ENCODE peak calls at places on chromosomes 11 and 22, in eight cellular contexts. M is colonic mucosa; U is left ventricle myocardium inferior; Z is ovary; B is CD4-positive, CD25-positive, alpha-beta regulatory T cell; R is astrocyte of the spinal cord; X is thoracic aorta; D is AG10803. E is an unnamed sample.

GRCh38 chr22:29300807-29301601 is 5.4 kb upstream of the GAS2L1 start:
- DNase-seq in M (no peak), U (no peak), Z (peak), B (no peak), R (no peak), X (no peak), D (no peak), E (no peak)

GRCh38 chr11:46902694-46903093 is 15.7 kb downstream of the LRP4 start:
- DNase-seq in M (no peak), U (no peak), Z (no peak), B (no peak), R (no peak), X (no peak), D (no peak), E (no peak)

GRCh38 chr11:109035261-109035660 is 370.4 kb downstream of the DDX10 start:
- DNase-seq in M (no peak), U (no peak), Z (no peak), B (no peak), R (no peak), X (no peak), D (no peak), E (no peak)

GRCh38 chr11:11279956-11280689 is 72.9 kb downstream of the CSNK2A3 start:
- DNase-seq in M (no peak), U (no peak), Z (no peak), B (no peak), R (peak), X (no peak), D (no peak), E (no peak)

GRCh38 chr11:105132716-105133511 is 6.7 kb downstream of the CARD18 start:
- DNase-seq in M (no peak), U (no peak), Z (no peak), B (no peak), R (peak), X (no peak), D (peak), E (peak)

GRCh38 chr11:44315947-44316387 is 6.0 kb upstream of the ALX4 start:
- DNase-seq in M (no peak), U (no peak), Z (no peak), B (no peak), R (no peak), X (no peak), D (peak), E (peak)

GRCh38 chr11:69910519-69911309 is 91.5 kb upstream of the FGF3 start:
- DNase-seq in M (no peak), U (peak), Z (no peak), B (no peak), R (no peak), X (no peak), D (no peak), E (no peak)

GRCh38 chr11:118437736-118438125 is 1.4 kb downstream of the KMT2A start:
- DNase-seq in M (peak), U (peak), Z (peak), B (peak), R (no peak), X (no peak), D (no peak), E (peak)

GRCh38 chr11:16986434-16987204 is 27.6 kb downstream of the PLEKHA7 start:
- DNase-seq in M (peak), U (no peak), Z (peak), B (no peak), R (peak), X (no peak), D (no peak), E (no peak)

GRCh38 chr11:117583063-117583801 is 213.8 kb downstream of the DSCAML1 start:
- DNase-seq in M (no peak), U (peak), Z (no peak), B (no peak), R (no peak), X (no peak), D (no peak), E (no peak)

GRCh38 chr22:29269230-29269604 is 1.1 kb downstream of the EWSR1 start:
- DNase-seq in M (peak), U (no peak), Z (no peak), B (no peak), R (no peak), X (no peak), D (no peak), E (peak)

GRCh38 chr22:48258108-48258705 is 1495.8 kb downstream of the TBC1D22A start:
- DNase-seq in M (no peak), U (no peak), Z (no peak), B (no peak), R (no peak), X (no peak), D (no peak), E (no peak)

GRCh38 chr11:8017071-8017470 is 29.9 kb downstream of the EIF3F start:
- DNase-seq in M (peak), U (no peak), Z (no peak), B (no peak), R (no peak), X (no peak), D (no peak), E (no peak)

GRCh38 chr22:22893077-22893805 is 5.6 kb downstream of the IGLL5 start:
- DNase-seq in M (no peak), U (no peak), Z (no peak), B (no peak), R (no peak), X (no peak), D (no peak), E (no peak)

GRCh38 chr11:102204174-102204573 is 93.9 kb downstream of the YAP1 start:
- DNase-seq in M (no peak), U (no peak), Z (no peak), B (no peak), R (no peak), X (no peak), D (no peak), E (no peak)

GRCh38 chr11:1087279-1087960 is 12.7 kb downstream of the MUC2 start:
- DNase-seq in M (no peak), U (peak), Z (peak), B (no peak), R (no peak), X (no peak), D (no peak), E (no peak)

GRCh38 chr11:122229078-122229477 is 113.1 kb upstream of the BLID start:
- DNase-seq in M (no peak), U (no peak), Z (no peak), B (no peak), R (peak), X (no peak), D (peak), E (no peak)

GRCh38 chr11:127458561-127458960 is 458.0 kb upstream of the KIRREL3 start:
- DNase-seq in M (no peak), U (no peak), Z (no peak), B (no peak), R (no peak), X (no peak), D (no peak), E (no peak)

GRCh38 chr11:84886344-84886743 is 740.8 kb downstream of the DLG2 start:
- DNase-seq in M (no peak), U (no peak), Z (no peak), B (no peak), R (peak), X (no peak), D (peak), E (no peak)

GRCh38 chr22:17916226-17916889 is 108.0 kb downstream of the MICAL3 start:
- DNase-seq in M (no peak), U (no peak), Z (no peak), B (no peak), R (no peak), X (no peak), D (no peak), E (peak)

GRCh38 chr22:23925020-23925606 is 30.9 kb downstream of the MIF start:
- DNase-seq in M (no peak), U (no peak), Z (no peak), B (no peak), R (no peak), X (no peak), D (no peak), E (no peak)

GRCh38 chr11:79822771-79823170 is 381.9 kb upstream of the TENM4 start:
- DNase-seq in M (no peak), U (no peak), Z (no peak), B (no peak), R (no peak), X (no peak), D (no peak), E (no peak)

GRCh38 chr22:46008836-46009596 is 32.1 kb upstream of the WNT7B start:
- DNase-seq in M (no peak), U (peak), Z (no peak), B (no peak), R (no peak), X (no peak), D (no peak), E (no peak)

GRCh38 chr11:132586801-132587200 is 945.5 kb downstream of the OPCML start:
- DNase-seq in M (no peak), U (no peak), Z (no peak), B (no peak), R (peak), X (no peak), D (peak), E (no peak)

GRCh38 chr22:44522526-44523170 is 24.6 kb upstream of the RTL6 start:
- DNase-seq in M (no peak), U (no peak), Z (no peak), B (no peak), R (no peak), X (no peak), D (no peak), E (no peak)

GRCh38 chr11:95299078-95299611 is 68.1 kb upstream of the SESN3 start:
- DNase-seq in M (no peak), U (no peak), Z (no peak), B (no peak), R (peak), X (no peak), D (peak), E (no peak)

GRCh38 chr11:76672431-76673163 is 2.0 kb upstream of the LRRC32 start:
- DNase-seq in M (no peak), U (no peak), Z (no peak), B (peak), R (no peak), X (no peak), D (no peak), E (no peak)

GRCh38 chr11:118933486-118933885 is 7.8 kb upstream of the BCL9L start:
- DNase-seq in M (no peak), U (peak), Z (peak), B (no peak), R (no peak), X (no peak), D (no peak), E (peak)

GRCh38 chr22:44359496-44360110 is 46.9 kb upstream of the SHISAL1 start:
- DNase-seq in M (no peak), U (no peak), Z (peak), B (no peak), R (no peak), X (no peak), D (no peak), E (no peak)

GRCh38 chr22:29268511-29269229 is 602 bp downstream of the EWSR1 start:
- DNase-seq in M (no peak), U (peak), Z (peak), B (no peak), R (peak), X (no peak), D (peak), E (peak)

GRCh38 chr22:35398574-35398973 is 1.4 kb upstream of the MCM5 start:
- DNase-seq in M (no peak), U (no peak), Z (no peak), B (no peak), R (no peak), X (no peak), D (no peak), E (no peak)

GRCh38 chr11:65580756-65581155 is 4.9 kb downstream of the EHBP1L1 start:
- DNase-seq in M (no peak), U (no peak), Z (no peak), B (no peak), R (no peak), X (no peak), D (no peak), E (no peak)

GRCh38 chr11:65491614-65492386 is 7.0 kb upstream of the MALAT1 start:
- DNase-seq in M (peak), U (peak), Z (peak), B (no peak), R (peak), X (peak), D (peak), E (no peak)

GRCh38 chr22:23098718-23099524 is 28.6 kb downstream of the GNAZ start:
- DNase-seq in M (peak), U (peak), Z (peak), B (no peak), R (peak), X (no peak), D (no peak), E (no peak)

GRCh38 chr11:2928605-2929510 is at the start of gene PHLDA2:
- DNase-seq in M (peak), U (peak), Z (peak), B (peak), R (peak), X (no peak), D (peak), E (peak)

GRCh38 chr11:2926611-2927492 is 2.4 kb downstream of the PHLDA2 start:
- DNase-seq in M (no peak), U (peak), Z (no peak), B (no peak), R (no peak), X (no peak), D (no peak), E (no peak)

GRCh38 chr11:2929511-2929879 is 275 bp upstream of the PHLDA2 start:
- DNase-seq in M (peak), U (no peak), Z (peak), B (peak), R (peak), X (peak), D (peak), E (no peak)

GRCh38 chr11:2927493-2927800 is 1.8 kb downstream of the PHLDA2 start:
- DNase-seq in M (no peak), U (no peak), Z (peak), B (no peak), R (no peak), X (no peak), D (no peak), E (no peak)

DNA sequence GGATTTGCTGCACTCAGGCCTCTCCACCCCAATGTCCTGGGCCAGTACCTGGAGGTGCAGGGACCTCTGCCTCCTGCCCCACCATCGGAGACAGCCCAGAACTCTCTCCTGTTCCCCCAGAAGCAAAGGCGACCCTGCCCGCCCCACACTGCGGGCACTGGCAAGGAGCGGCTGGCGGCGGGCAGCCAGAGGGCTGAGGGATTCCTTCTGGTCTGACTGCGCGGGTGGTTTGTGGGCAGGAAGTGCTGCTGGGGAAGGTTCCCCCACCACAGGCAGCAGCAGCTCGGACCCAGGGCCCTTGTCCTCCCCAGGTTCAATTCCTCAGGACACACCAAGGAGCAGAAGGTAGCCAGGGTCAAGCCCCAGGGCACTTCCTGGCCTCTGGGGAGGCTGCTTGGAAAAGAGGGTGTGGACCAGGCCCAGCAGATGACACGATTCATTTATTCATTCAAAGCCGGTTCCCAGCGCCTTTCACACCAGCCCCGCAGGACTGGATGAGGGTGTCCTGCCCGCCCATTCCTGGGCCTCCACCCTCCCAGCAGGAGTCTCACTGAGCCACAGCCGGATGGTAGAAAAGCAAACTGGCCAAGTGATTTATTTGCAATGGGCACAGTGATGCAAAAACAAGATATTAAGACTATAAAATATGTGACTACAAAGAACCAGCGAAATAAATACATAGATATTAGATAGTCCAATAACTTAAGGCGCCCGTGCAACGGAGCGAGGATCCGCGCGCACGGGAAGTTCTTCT is 1.2 kb downstream of the PHLDA2 start:
- DNase-seq in M (peak), U (peak), Z (peak), B (no peak), R (peak), X (no peak), D (peak), E (no peak)
- H3K4me3 ChIP-seq in M (peak), U (peak), Z (peak), B (no peak), R (peak), X (peak), D (peak), E (peak)

DNA sequence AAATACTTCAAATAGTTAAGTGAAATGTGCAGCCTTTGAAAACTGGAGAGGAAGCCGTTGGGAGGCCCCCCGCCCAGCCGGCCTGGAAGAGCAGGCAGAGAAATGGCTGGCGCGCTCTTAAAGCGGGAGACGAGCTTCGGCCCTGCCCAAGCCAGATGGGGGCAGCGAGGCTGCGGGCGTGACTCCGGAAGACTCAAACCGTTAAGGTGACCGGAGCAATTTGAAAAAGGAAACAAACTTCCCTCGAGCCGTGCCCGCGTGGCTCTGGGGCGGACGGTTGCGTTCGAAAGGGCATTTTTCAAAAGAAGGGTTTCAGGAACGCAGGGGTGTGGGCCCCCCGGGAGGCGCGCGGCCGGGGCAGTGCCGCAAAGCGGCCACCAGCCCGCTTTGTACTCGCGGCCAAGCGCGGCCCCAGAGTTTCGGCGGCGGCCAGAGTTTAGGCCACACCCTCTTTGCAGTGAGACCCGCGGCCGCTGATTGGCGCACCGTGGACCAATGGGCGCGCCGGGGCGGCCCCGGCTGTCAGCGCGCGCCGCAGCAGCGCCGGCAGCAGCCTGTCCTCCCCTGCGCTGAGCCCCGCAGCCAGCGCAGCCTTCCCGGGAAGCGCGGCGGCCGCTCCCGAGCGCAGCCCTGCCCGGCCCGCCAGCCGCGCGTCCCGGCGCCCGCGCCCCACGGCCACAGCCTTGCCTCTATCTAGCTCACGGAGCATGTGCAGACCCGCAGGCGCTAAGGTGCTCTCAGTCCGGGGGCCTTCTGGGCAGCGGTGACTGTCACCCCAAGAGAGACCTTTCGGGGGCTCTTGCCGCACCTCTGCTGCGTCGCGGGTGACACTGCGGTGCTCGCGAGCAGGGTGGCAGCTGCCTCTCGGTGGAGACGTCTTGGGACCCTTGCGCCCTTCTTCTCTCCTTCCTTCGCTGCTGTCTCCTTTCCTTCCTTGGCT is at the start of gene NAV2:
- DNase-seq in M (peak), U (peak), Z (peak), B (peak), R (peak), X (peak), D (peak), E (peak)
- H3K4me3 ChIP-seq in M (peak), U (peak), Z (peak), B (peak), R (peak), X (peak), D (peak), E (peak)

GRCh38 chr11:129610125-129610524 is 205.5 kb upstream of the TMEM45B start:
- DNase-seq in M (no peak), U (no peak), Z (no peak), B (no peak), R (no peak), X (no peak), D (no peak), E (no peak)
- H3K4me3 ChIP-seq in M (no peak), U (no peak), Z (no peak), B (no peak), R (no peak), X (no peak), D (no peak), E (no peak)

GRCh38 chr22:26470807-26471206 is 12.8 kb downstream of the HPS4 start:
- DNase-seq in M (no peak), U (no peak), Z (no peak), B (no peak), R (no peak), X (no peak), D (no peak), E (no peak)

GRCh38 chr22:26471522-26471921 is 12.1 kb downstream of the HPS4 start:
- DNase-seq in M (no peak), U (no peak), Z (no peak), B (no peak), R (peak), X (no peak), D (peak), E (no peak)

GRCh38 chr22:26476705-26477340 is 6.8 kb downstream of the HPS4 start:
- DNase-seq in M (no peak), U (no peak), Z (no peak), B (no peak), R (peak), X (no peak), D (peak), E (peak)

GRCh38 chr22:26477341-26477731 is 6.2 kb downstream of the HPS4 start:
- DNase-seq in M (no peak), U (no peak), Z (no peak), B (no peak), R (no peak), X (no peak), D (no peak), E (no peak)

DNA sequence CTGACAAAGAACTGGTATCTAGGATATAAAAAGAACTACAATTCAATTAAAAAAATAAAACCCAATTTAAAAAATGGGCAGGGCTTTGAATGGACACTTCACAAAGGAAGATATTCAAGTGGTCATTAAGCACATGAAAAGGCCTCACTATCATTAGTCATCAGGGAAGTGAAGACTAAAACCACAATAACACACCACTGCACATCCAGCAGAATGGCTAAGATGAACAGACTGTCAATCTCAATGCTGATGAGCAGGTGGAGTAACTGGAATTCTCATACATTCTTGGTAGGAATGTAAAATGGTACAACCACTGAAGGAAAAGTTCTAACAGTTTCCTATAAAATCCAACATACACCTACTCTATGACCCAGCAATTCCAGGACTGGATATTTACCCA is 8.9 kb downstream of the HPS4 start:
- DNase-seq in M (no peak), U (no peak), Z (no peak), B (no peak), R (peak), X (no peak), D (no peak), E (no peak)
- H3K4me3 ChIP-seq in M (no peak), U (no peak), Z (no peak), B (no peak), R (no peak), X (no peak), D (no peak), E (no peak)

GRCh38 chr22:38413085-38414008 is 41.7 kb downstream of the KCNJ4 start:
- DNase-seq in M (peak), U (peak), Z (no peak), B (no peak), R (no peak), X (no peak), D (no peak), E (peak)
- H3K4me3 ChIP-seq in M (peak), U (peak), Z (peak), B (no peak), R (no peak), X (peak), D (no peak), E (no peak)